ENCODE peak calls at places on chromosome 15, in seven cellular contexts. One of them, this sample, is unnamed.

GRCh38 chr15:95935852-95936251 is 394.6 kb upstream of the NR2F2 start:
- DNase-seq in epithelial cell of esophagus: no peak
- DNase-seq in cardiac fibroblast: no peak
- DNase-seq in HCT116: no peak
- DNase-seq in esophagus squamous epithelium: no peak
- DNase-seq in tibial nerve: no peak
- DNase-seq in HFFc6: no peak
- DNase-seq in this sample: no peak

GRCh38 chr15:47688573-47689086 is 28.7 kb upstream of the SEMA6D start:
- DNase-seq in epithelial cell of esophagus: peak; percentile 78
- DNase-seq in cardiac fibroblast: peak; percentile 16
- DNase-seq in HCT116: no peak
- DNase-seq in esophagus squamous epithelium: no peak
- DNase-seq in tibial nerve: no peak
- DNase-seq in HFFc6: peak; percentile 52
- DNase-seq in this sample: peak; percentile 53

GRCh38 chr15:69591905-69592508 is 139.4 kb downstream of the RPLP1 start:
- DNase-seq in epithelial cell of esophagus: peak; percentile 80
- DNase-seq in cardiac fibroblast: no peak
- DNase-seq in HCT116: no peak
- DNase-seq in esophagus squamous epithelium: no peak
- DNase-seq in tibial nerve: no peak
- DNase-seq in HFFc6: no peak
- DNase-seq in this sample: no peak

GRCh38 chr15:48798319-48798718 is 12.6 kb downstream of the CEP152 start:
- DNase-seq in epithelial cell of esophagus: no peak
- DNase-seq in cardiac fibroblast: no peak
- DNase-seq in HCT116: no peak
- DNase-seq in esophagus squamous epithelium: no peak
- DNase-seq in tibial nerve: no peak
- DNase-seq in HFFc6: no peak
- DNase-seq in this sample: no peak

GRCh38 chr15:93035953-93036810 is 52.8 kb downstream of the RGMA start:
- DNase-seq in epithelial cell of esophagus: peak; percentile 49
- DNase-seq in cardiac fibroblast: peak; percentile 45
- DNase-seq in HCT116: peak; percentile 37
- DNase-seq in esophagus squamous epithelium: no peak
- DNase-seq in tibial nerve: peak; percentile 52
- DNase-seq in HFFc6: no peak
- DNase-seq in this sample: no peak

GRCh38 chr15:69729167-69729748 is 276.6 kb downstream of the RPLP1 start:
- DNase-seq in epithelial cell of esophagus: peak; percentile 8
- DNase-seq in cardiac fibroblast: peak; percentile 50
- DNase-seq in HCT116: peak; percentile 18
- DNase-seq in esophagus squamous epithelium: no peak
- DNase-seq in tibial nerve: peak; percentile 49
- DNase-seq in HFFc6: no peak
- DNase-seq in this sample: no peak

GRCh38 chr15:96351801-96352593 is 21.5 kb downstream of the NR2F2 start:
- DNase-seq in epithelial cell of esophagus: peak; percentile 56
- DNase-seq in cardiac fibroblast: no peak
- DNase-seq in HCT116: no peak
- DNase-seq in esophagus squamous epithelium: no peak
- DNase-seq in tibial nerve: no peak
- DNase-seq in HFFc6: no peak
- DNase-seq in this sample: no peak

GRCh38 chr15:91538782-91539181 is 314.7 kb upstream of the SLCO3A1 start:
- DNase-seq in epithelial cell of esophagus: no peak
- DNase-seq in cardiac fibroblast: no peak
- DNase-seq in HCT116: no peak
- DNase-seq in esophagus squamous epithelium: no peak
- DNase-seq in tibial nerve: no peak
- DNase-seq in HFFc6: no peak
- DNase-seq in this sample: no peak

GRCh38 chr15:74294010-74294409 is 57.9 kb downstream of the CCDC33 start:
- DNase-seq in epithelial cell of esophagus: no peak
- DNase-seq in cardiac fibroblast: no peak
- DNase-seq in HCT116: no peak
- DNase-seq in esophagus squamous epithelium: no peak
- DNase-seq in tibial nerve: no peak
- DNase-seq in HFFc6: no peak
- DNase-seq in this sample: no peak

GRCh38 chr15:25775317-25775912 is 87.7 kb downstream of the ATP10A start:
- DNase-seq in epithelial cell of esophagus: peak; percentile 22
- DNase-seq in cardiac fibroblast: peak; percentile 58
- DNase-seq in HCT116: no peak
- DNase-seq in esophagus squamous epithelium: no peak
- DNase-seq in tibial nerve: no peak
- DNase-seq in HFFc6: peak; percentile 79
- DNase-seq in this sample: no peak

GRCh38 chr15:48498828-48499227 is 146.7 kb downstream of the FBN1 start:
- DNase-seq in epithelial cell of esophagus: no peak
- DNase-seq in cardiac fibroblast: no peak
- DNase-seq in HCT116: no peak
- DNase-seq in esophagus squamous epithelium: no peak
- DNase-seq in tibial nerve: no peak
- DNase-seq in HFFc6: no peak
- DNase-seq in this sample: no peak

GRCh38 chr15:64288577-64288976 is 67.4 kb downstream of the CSNK1G1 start:
- DNase-seq in epithelial cell of esophagus: peak; percentile 22
- DNase-seq in cardiac fibroblast: no peak
- DNase-seq in HCT116: no peak
- DNase-seq in esophagus squamous epithelium: no peak
- DNase-seq in tibial nerve: no peak
- DNase-seq in HFFc6: peak; percentile 45
- DNase-seq in this sample: no peak

GRCh38 chr15:57680021-57680420 is 26.5 kb upstream of the POLR2M start:
- DNase-seq in epithelial cell of esophagus: peak; percentile 81
- DNase-seq in cardiac fibroblast: peak; percentile 51
- DNase-seq in HCT116: no peak
- DNase-seq in esophagus squamous epithelium: no peak
- DNase-seq in tibial nerve: no peak
- DNase-seq in HFFc6: peak; percentile 78
- DNase-seq in this sample: no peak

GRCh38 chr15:80932989-80933388 is 56.6 kb downstream of the MESD start:
- DNase-seq in epithelial cell of esophagus: no peak
- DNase-seq in cardiac fibroblast: peak; percentile 75
- DNase-seq in HCT116: no peak
- DNase-seq in esophagus squamous epithelium: no peak
- DNase-seq in tibial nerve: peak; percentile 21
- DNase-seq in HFFc6: no peak
- DNase-seq in this sample: no peak

GRCh38 chr15:97168704-97169475 is 791.6 kb upstream of the ARRDC4 start:
- DNase-seq in epithelial cell of esophagus: peak; percentile 6
- DNase-seq in cardiac fibroblast: no peak
- DNase-seq in HCT116: no peak
- DNase-seq in esophagus squamous epithelium: no peak
- DNase-seq in tibial nerve: no peak
- DNase-seq in HFFc6: no peak
- DNase-seq in this sample: no peak

DNA sequence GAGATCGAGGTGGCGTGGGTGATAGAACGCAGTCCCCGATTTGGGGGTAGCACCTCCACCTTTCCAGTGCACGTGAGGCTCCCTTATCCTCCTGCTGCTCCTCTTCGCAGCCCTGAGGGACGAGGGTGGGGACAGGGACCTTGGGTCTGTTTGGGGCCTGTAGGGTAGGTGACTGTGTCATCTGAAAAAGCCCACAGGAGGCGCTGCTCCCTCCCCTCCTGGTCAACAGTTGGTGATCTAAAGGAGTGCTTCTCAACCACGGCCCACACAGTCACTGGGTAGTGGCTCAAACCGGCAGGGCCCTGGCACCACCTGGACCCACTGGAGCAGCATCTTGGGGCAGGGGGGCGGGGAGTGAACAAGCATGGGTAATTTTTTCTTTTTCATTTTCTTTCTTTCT is 7.1 kb downstream of the LRRK1 start:
- DNase-seq in epithelial cell of esophagus: no peak
- DNase-seq in cardiac fibroblast: no peak
- DNase-seq in HCT116: no peak
- DNase-seq in esophagus squamous epithelium: no peak
- DNase-seq in tibial nerve: no peak
- DNase-seq in HFFc6: no peak
- DNase-seq in this sample: no peak
- TF ChIP-seq CTCF in epithelial cell of esophagus: no peak
- TF ChIP-seq CTCF in cardiac fibroblast: peak; percentile 7
- TF ChIP-seq CTCF in HCT116: no peak
- TF ChIP-seq CTCF in esophagus squamous epithelium: no peak
- TF ChIP-seq CTCF in tibial nerve: no peak
- TF ChIP-seq CTCF in HFFc6: peak; percentile 16
- TF ChIP-seq CTCF in this sample: no peak

DNA sequence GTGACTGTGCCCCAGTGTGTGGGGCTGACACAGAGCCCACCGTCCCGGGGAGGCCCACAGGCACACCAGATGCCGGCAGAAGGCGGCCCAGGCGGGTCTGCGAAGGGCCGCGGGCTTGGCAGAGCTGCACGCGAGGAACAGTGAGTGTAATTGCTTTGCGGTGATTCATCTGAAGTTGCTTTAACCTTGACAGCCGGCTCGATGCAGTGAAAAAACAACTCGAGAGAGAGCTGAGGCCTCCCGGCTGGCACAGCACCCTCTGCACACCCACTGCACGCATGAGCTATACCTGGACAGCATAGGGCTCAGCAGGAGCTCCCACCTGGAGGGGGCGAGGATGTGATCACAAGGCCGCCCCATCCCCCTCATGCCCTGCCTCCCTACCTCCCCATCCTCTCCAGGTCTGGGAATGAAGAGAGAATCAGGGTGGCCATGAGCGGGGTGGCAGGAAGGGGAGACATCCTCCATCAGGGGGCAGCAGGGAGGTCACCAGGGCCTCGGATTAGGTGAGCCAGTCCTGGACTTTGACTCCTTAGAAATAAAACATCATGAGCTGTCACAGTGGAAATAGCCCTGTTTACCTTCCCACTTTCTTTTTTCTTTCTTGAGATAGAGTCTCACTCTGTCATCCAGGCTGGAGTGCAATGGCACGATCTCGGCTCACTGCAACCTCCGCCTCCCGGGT is 172.6 kb downstream of the MEGF11 start:
- DNase-seq in epithelial cell of esophagus: peak; percentile 55
- DNase-seq in cardiac fibroblast: peak; percentile 58
- DNase-seq in HCT116: no peak
- DNase-seq in esophagus squamous epithelium: no peak
- DNase-seq in tibial nerve: no peak
- DNase-seq in HFFc6: peak; percentile 45
- DNase-seq in this sample: peak; percentile 11
- TF ChIP-seq CTCF in epithelial cell of esophagus: no peak
- TF ChIP-seq CTCF in cardiac fibroblast: no peak
- TF ChIP-seq CTCF in HCT116: no peak
- TF ChIP-seq CTCF in esophagus squamous epithelium: no peak
- TF ChIP-seq CTCF in tibial nerve: no peak
- TF ChIP-seq CTCF in HFFc6: peak; percentile 36
- TF ChIP-seq CTCF in this sample: no peak

GRCh38 chr15:62848631-62849050 is 193.9 kb upstream of the TPM1 start:
- DNase-seq in epithelial cell of esophagus: no peak
- DNase-seq in cardiac fibroblast: peak; percentile 46
- DNase-seq in HCT116: no peak
- DNase-seq in esophagus squamous epithelium: no peak
- DNase-seq in tibial nerve: no peak
- DNase-seq in HFFc6: peak; percentile 23
- DNase-seq in this sample: no peak
- TF ChIP-seq CTCF in epithelial cell of esophagus: no peak
- TF ChIP-seq CTCF in cardiac fibroblast: no peak
- TF ChIP-seq CTCF in HCT116: no peak
- TF ChIP-seq CTCF in esophagus squamous epithelium: no peak
- TF ChIP-seq CTCF in tibial nerve: no peak
- TF ChIP-seq CTCF in HFFc6: peak; percentile 38
- TF ChIP-seq CTCF in this sample: peak; percentile 25

GRCh38 chr15:98648654-98649537 is 557 bp downstream of the IGF1R start:
- DNase-seq in epithelial cell of esophagus: peak; percentile 58
- DNase-seq in cardiac fibroblast: peak; percentile 68
- DNase-seq in HCT116: no peak
- DNase-seq in esophagus squamous epithelium: no peak
- DNase-seq in tibial nerve: peak; percentile 29
- DNase-seq in HFFc6: peak; percentile 30
- DNase-seq in this sample: no peak
- TF ChIP-seq CTCF in epithelial cell of esophagus: no peak
- TF ChIP-seq CTCF in cardiac fibroblast: no peak
- TF ChIP-seq CTCF in HCT116: no peak
- TF ChIP-seq CTCF in esophagus squamous epithelium: no peak
- TF ChIP-seq CTCF in tibial nerve: no peak
- TF ChIP-seq CTCF in HFFc6: peak; percentile 32
- TF ChIP-seq CTCF in this sample: no peak

DNA sequence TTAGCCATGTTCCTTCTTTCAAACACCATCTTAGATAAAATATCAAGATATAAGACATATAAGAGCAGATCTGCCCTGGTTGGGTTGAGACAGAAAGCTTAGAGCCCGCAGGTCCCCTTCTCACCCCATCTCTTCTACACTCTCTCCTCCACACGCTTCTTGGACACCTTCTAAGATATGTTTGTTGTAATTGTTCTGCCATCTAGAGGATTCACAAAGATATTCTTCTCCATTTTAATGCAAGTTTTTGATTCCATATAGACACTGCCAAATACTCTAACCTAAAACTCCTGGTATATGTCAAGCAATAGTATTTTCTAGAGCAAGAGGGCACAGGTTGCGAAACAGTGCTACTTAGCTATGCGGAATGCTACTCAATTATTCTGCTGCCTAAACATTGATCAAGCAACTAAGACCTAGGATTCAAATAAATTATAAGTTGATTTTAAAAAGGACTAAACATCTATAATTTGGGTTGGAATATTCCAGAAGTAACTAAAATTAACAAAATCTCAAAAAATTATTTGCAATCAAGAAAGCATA is 6.8 kb downstream of the CHRM5 start:
- DNase-seq in epithelial cell of esophagus: peak; percentile 7
- DNase-seq in cardiac fibroblast: peak; percentile 21
- DNase-seq in HCT116: no peak
- DNase-seq in esophagus squamous epithelium: no peak
- DNase-seq in tibial nerve: no peak
- DNase-seq in HFFc6: no peak
- DNase-seq in this sample: no peak
- TF ChIP-seq CTCF in epithelial cell of esophagus: no peak
- TF ChIP-seq CTCF in cardiac fibroblast: no peak
- TF ChIP-seq CTCF in HCT116: no peak
- TF ChIP-seq CTCF in esophagus squamous epithelium: no peak
- TF ChIP-seq CTCF in tibial nerve: no peak
- TF ChIP-seq CTCF in HFFc6: peak; percentile 40
- TF ChIP-seq CTCF in this sample: no peak